ENCODE peak calls at places on chromosome 16, in seven cellular contexts. P, M, S, A, Y, G and B are unnamed samples.

GRCh38 chr16:13611596-13611995 is 308.4 kb upstream of the ERCC4 start:
- DNase-seq in P (no peak), M (no peak), S (no peak), A (no peak), Y (no peak), G (peak; percentile 68), B (no peak)

GRCh38 chr16:23754594-23755483 is at the start of gene CHP2:
- DNase-seq in P (no peak), M (no peak), S (peak; percentile 58), A (no peak), Y (peak; percentile 21), G (peak; percentile 64), B (no peak)

GRCh38 chr16:59021751-59022150 is 287.6 kb upstream of the GOT2 start:
- DNase-seq in P (peak; percentile 44), M (no peak), S (no peak), A (no peak), Y (no peak), G (no peak), B (no peak)

GRCh38 chr16:81493755-81494433 is 49.3 kb downstream of the CMIP start:
- DNase-seq in P (peak; percentile 76), M (peak; percentile 92), S (no peak), A (peak; percentile 41), Y (no peak), G (peak; percentile 68), B (peak; percentile 88)

GRCh38 chr16:2614761-2615191 is 67.5 kb upstream of the KCTD5 start:
- DNase-seq in P (no peak), M (no peak), S (no peak), A (no peak), Y (no peak), G (no peak), B (no peak)

GRCh38 chr16:70750893-70751467 is 50.0 kb downstream of the VAC14 start:
- DNase-seq in P (peak; percentile 100), M (peak; percentile 53), S (no peak), A (peak; percentile 98), Y (peak; percentile 91), G (no peak), B (no peak)

GRCh38 chr16:87582966-87583325 is 19.4 kb upstream of the JPH3 start:
- DNase-seq in P (no peak), M (no peak), S (no peak), A (no peak), Y (no peak), G (no peak), B (no peak)

GRCh38 chr16:57013268-57013667 is 23.9 kb downstream of the NLRC5 start:
- DNase-seq in P (no peak), M (no peak), S (no peak), A (no peak), Y (no peak), G (no peak), B (no peak)

GRCh38 chr16:12166271-12166670 is 189.7 kb downstream of the SNX29 start:
- DNase-seq in P (no peak), M (no peak), S (no peak), A (no peak), Y (no peak), G (peak; percentile 69), B (no peak)
- TF ChIP-seq CTCF in P (no peak), M (no peak), S (peak; percentile 52), A (no peak), Y (no peak), G (peak; percentile 60), B (no peak)

GRCh38 chr16:53207810-53208752 is 153.3 kb downstream of the CHD9 start:
- DNase-seq in P (peak; percentile 92), M (peak; percentile 27), S (peak; percentile 67), A (peak; percentile 90), Y (no peak), G (peak; percentile 78), B (peak; percentile 50)
- TF ChIP-seq CTCF in P (peak; percentile 63), M (peak; percentile 28), S (peak; percentile 65), A (peak; percentile 50), Y (peak; percentile 59), G (peak; percentile 73), B (peak; percentile 69)

DNA sequence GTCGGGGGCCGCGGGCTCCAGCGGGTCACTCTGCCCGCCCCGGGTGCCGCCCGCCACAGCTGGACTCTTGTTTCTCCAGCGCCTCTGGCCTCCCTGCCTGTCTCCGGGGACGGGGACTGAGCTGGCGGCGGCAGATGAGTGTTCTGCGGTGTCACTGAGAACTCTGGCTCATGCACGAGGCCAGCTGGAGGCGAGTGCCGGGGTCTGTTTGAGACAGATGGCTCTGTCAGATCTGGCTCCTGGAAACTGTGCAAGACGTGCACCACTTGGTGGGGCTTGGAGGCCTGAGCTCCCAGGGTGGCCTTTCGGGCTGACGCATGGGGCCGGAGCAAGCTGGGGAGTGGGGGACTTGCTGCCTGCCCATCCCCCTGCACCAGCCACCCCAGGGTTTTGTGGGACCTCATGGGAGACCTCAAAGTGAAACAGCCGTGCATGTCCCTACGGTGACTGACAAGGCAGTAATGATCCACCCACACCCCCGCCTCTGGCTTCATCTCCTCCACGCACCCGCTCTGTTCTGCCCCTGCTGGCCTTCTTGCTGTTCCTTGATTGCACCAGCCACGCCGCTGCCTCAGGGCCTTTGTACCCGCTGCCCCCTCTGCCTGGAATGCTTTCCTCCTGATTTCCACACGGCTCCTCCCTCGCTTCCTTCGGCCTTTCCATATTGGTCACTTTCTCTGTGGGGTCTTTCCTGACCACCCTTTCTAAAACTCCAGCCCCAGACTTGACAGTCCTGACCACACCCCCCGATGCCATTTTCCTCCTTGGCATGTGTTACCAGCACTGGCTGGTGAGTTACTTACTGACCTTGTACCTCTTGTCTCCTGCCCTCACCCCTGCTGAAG is 174.9 kb upstream of the CIBAR2 start:
- DNase-seq in P (peak; percentile 84), M (no peak), S (no peak), A (peak; percentile 26), Y (peak; percentile 77), G (no peak), B (no peak)
- TF ChIP-seq CTCF in P (peak; percentile 51), M (no peak), S (no peak), A (no peak), Y (no peak), G (no peak), B (no peak)

DNA sequence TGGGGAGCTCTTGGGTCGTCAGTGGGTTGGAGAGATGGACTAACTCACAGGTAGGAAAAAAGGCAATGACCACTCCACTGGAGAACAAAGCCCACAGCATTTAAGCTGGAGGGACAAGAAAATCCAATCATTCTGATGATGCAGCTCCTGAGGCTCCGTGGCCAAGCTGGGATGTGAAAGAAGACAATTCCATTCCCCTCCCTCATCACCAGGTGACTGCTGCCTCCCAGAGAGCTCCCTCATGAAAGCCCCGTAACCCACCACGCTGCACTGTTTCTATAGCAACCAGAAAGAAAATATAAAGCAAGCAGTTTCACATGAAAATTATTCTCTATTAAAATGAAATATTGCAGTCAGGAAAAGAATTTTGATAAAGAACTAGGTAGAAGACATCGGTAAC is 15.2 kb downstream of the ANKRD11 start:
- DNase-seq in P (no peak), M (no peak), S (no peak), A (no peak), Y (no peak), G (no peak), B (no peak)
- TF ChIP-seq CTCF in P (no peak), M (no peak), S (no peak), A (no peak), Y (no peak), G (no peak), B (no peak)

GRCh38 chr16:68843482-68844210 is at the start of gene TANGO6:
- DNase-seq in P (peak; percentile 71), M (peak; percentile 70), S (peak; percentile 89), A (peak; percentile 82), Y (peak; percentile 83), G (peak; percentile 94), B (peak; percentile 78)
- TF ChIP-seq CTCF in P (peak; percentile 38), M (no peak), S (peak; percentile 69), A (peak; percentile 24), Y (peak; percentile 17), G (peak; percentile 80), B (no peak)

DNA sequence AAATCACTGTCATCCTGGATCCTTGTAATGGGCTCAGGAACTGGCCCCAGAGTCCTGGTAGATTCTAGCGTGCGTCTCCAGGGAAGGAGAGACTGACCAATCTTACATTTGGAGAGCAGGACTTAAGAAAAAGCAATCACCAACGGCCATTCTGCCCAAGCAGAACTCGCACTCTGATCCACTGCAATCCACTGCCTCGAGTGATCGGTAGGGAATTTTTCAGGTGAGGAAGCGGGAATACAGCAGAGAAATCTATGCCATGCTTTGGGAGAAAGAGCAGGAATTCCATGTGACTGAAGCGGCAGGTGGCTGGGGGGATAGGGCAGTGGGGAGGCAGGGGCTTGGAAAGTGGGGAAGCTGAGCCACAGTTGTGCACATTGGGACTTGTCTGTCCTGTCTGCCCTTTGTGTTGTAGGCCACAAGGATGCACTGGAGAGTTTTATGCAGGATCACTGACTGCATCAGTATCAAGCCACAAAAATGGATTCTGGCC is 143.9 kb upstream of the HS3ST2 start:
- DNase-seq in P (no peak), M (no peak), S (no peak), A (no peak), Y (peak; percentile 53), G (no peak), B (no peak)
- TF ChIP-seq CTCF in P (no peak), M (no peak), S (peak; percentile 20), A (no peak), Y (no peak), G (peak; percentile 19), B (no peak)

DNA sequence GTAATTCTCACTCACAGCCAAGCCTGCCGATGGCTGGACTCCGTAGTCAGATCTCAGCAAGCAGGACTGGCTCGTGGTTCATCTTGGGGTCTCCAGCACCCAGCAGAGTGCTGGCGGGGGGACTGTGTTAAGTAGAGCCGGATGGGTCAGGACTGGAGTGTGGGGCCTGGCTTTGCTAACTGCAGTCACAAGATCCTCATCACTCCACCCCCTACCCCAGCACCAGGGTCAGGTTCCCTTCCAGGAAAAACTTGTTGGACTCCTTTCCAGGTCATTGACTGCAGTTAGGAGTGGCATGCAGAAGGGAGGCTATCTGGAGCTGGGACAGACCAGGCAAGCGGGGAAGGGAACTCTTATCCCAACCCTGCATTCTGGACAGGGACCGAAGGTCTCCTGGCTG is 6.0 kb downstream of the CIITA start:
- DNase-seq in P (no peak), M (peak; percentile 67), S (no peak), A (no peak), Y (no peak), G (no peak), B (no peak)
- TF ChIP-seq CTCF in P (no peak), M (no peak), S (no peak), A (no peak), Y (no peak), G (no peak), B (no peak)